ENCODE peak calls at places on chromosomes 5 and 9, in four cellular contexts. B is K562, M is HepG2, R is GM12878. L is an unnamed sample.

GRCh38 chr9:105911104-105911911 is 217.0 kb downstream of the TMEM38B start:
- DNase-seq in M (peak), B (no peak), R (no peak), L (peak)

GRCh38 chr5:176359658-176360057 is 1.9 kb downstream of the KIAA1191 start:
- DNase-seq in B (no peak), R (no peak), M (no peak), L (no peak)

GRCh38 chr9:87062706-87063105 is 115.4 kb upstream of the GAS1 start:
- DNase-seq in M (no peak), R (no peak), B (no peak), L (no peak)

GRCh38 chr5:157801-158200 is 33.5 kb upstream of the LRRC14B start:
- DNase-seq in M (no peak), R (no peak), B (no peak), L (no peak)

GRCh38 chr5:88884435-88884877 is 1.5 kb upstream of the MEF2C start:
- DNase-seq in M (no peak), B (peak), R (no peak), L (no peak)

GRCh38 chr9:91279296-91280204 is 82.2 kb downstream of the AUH start:
- DNase-seq in B (no peak), R (no peak), M (no peak), L (no peak)

GRCh38 chr9:36031774-36032565 is 4.7 kb upstream of the RECK start:
- DNase-seq in M (no peak), R (no peak), B (no peak), L (no peak)

GRCh38 chr9:98743818-98744611 is 35.3 kb upstream of the GABBR2 start:
- DNase-seq in R (no peak), B (no peak), M (no peak), L (no peak)

GRCh38 chr9:34526026-34526425 is 3.2 kb upstream of the ENHO start:
- DNase-seq in B (no peak), M (no peak), R (no peak), L (no peak)

GRCh38 chr5:3954633-3955032 is 359.0 kb downstream of the IRX1 start:
- DNase-seq in M (no peak), R (no peak), B (no peak), L (no peak)

GRCh38 chr5:139649082-139649991 is 1.2 kb downstream of the CXXC5 start:
- DNase-seq in R (no peak), M (no peak), B (peak), L (no peak)

GRCh38 chr9:94031380-94031779 is 52.9 kb upstream of the PTPDC1 start:
- DNase-seq in M (no peak), B (no peak), R (no peak), L (no peak)

GRCh38 chr5:77420940-77421339 is 71.2 kb downstream of the WDR41 start:
- DNase-seq in R (no peak), M (no peak), B (no peak), L (no peak)
- TF ChIP-seq JUND in R (no peak), M (no peak), B (no peak), L (no peak)

DNA sequence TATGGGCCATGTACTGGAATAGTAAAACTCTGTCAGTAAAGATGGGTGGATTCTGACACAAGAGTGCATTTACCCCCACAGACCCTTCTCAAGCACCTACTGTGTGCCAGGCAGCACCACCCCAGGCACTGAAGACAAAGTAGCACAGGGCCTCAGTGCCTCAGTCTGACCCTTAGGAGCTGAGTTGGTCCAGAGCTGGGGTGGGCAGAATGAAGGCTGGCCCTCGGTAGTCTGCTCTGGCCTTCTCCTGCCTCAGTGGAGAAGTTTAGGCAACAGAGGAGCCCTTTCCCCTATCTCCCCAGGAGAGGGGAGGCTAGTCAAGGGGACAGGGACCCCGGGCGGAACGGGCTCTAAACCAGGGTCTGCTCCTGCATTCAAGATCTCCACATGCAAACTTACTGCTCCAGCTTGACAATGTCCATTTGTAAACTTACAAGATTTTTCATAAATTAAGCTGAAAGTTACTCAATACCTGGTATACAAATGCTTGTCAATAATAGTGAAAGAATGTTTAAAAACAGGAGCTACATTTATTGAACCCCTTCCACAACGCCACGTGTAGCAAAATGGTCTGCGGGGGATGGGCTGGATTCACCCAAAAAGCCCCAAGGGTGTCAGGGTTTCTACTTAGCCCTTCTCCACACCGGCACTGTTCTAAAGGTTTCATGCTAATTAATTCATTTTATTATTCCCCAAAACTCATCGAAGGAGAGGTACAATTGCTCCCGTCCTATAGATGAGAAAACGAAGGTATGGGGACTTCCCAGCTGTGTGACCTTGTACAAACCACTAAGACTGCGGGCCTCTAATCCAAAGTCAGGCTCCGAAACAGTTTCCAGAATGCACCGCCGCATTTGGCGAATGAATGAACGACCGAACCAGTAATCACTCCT is 1.5 kb downstream of the VDAC1 start:
- DNase-seq in R (no peak), M (no peak), B (no peak), L (no peak)
- TF ChIP-seq JUND in R (no peak), M (no peak), B (no peak), L (no peak)

DNA sequence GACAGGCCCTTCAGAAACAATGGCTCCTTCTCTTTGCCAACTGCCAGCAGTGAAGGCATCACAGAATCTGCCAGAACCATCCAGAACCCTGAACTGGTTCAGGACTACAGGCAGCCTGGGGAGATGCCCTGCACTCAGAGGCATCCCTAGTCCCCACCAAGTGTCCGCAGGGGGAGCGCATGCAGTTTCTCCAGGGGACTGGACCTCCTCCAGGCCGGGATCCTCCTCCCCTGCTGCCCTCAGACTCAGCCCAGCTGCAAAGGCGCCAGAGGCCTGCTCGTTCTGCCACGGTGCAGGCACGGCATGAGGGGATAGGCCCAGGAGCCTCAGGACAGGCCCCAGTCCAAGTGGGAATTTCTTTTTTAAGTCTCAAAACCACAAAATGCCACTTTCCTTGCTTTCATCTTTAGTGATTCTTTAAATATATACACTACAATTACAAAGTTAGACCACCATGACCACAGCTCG is 72.0 kb downstream of the SEMA4D start:
- DNase-seq in M (no peak), R (no peak), B (no peak), L (no peak)
- TF ChIP-seq JUND in M (no peak), R (no peak), B (no peak), L (no peak)

DNA sequence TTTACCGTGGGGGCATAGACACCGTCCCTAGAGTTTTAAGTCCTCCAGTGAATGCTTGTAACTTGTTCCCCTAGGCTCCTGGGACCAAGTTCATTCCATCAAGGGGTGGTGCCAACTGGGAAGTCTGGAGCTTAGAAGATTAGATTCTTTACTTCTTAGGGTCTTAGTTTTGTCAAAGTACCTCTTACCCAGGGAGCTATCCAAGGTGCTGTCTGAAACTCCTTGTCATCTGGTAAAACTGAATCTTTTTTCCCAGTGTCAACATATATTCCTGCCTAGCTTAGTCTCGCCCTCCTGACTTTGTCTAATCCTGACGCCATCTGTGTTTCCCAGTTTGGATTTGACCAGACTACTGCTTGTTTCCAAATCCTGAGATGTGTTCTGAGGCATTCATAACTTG is 41.6 kb downstream of the MAMDC2 start:
- DNase-seq in M (no peak), B (no peak), R (no peak), L (no peak)
- TF ChIP-seq JUND in M (no peak), B (no peak), R (no peak), L (no peak)

GRCh38 chr5:150431574-150431973 is 18.0 kb downstream of the RPS14 start:
- DNase-seq in B (no peak), R (no peak), M (no peak), L (no peak)

GRCh38 chr5:150431048-150431447 is 18.3 kb upstream of the CD74 start:
- DNase-seq in R (no peak), B (no peak), M (no peak), L (no peak)

GRCh38 chr5:150429410-150429873 is 16.7 kb upstream of the CD74 start:
- DNase-seq in R (no peak), M (no peak), B (no peak), L (no peak)

GRCh38 chr5:150428978-150429377 is 16.3 kb upstream of the CD74 start:
- DNase-seq in B (no peak), M (no peak), R (no peak), L (no peak)

GRCh38 chr5:150428106-150428876 is 15.6 kb upstream of the CD74 start:
- DNase-seq in B (peak), R (no peak), M (peak), L (no peak)
- TF ChIP-seq JUND in B (no peak), R (no peak), M (no peak), L (no peak)

GRCh38 chr9:88258012-88258411 is 119.7 kb upstream of the SPATA31C2 start:
- DNase-seq in R (no peak), B (no peak), M (no peak), L (no peak)
- TF ChIP-seq JUND in R (no peak), B (no peak), M (no peak), L (no peak)

GRCh38 chr9:89036862-89037261 is 45.6 kb downstream of the S1PR3 start:
- DNase-seq in M (no peak), R (no peak), B (no peak), L (no peak)

GRCh38 chr9:89037325-89037724 is 46.1 kb downstream of the S1PR3 start:
- DNase-seq in M (no peak), R (no peak), B (no peak), L (no peak)

GRCh38 chr9:89038354-89039091 is 47.3 kb downstream of the S1PR3 start:
- DNase-seq in M (no peak), B (no peak), R (no peak), L (no peak)

GRCh38 chr9:89037891-89038290 is 46.6 kb downstream of the S1PR3 start:
- DNase-seq in M (no peak), R (no peak), B (no peak), L (no peak)

GRCh38 chr9:89036383-89036782 is 45.1 kb downstream of the S1PR3 start:
- DNase-seq in B (no peak), R (no peak), M (no peak), L (no peak)
- TF ChIP-seq JUND in B (no peak), R (no peak), M (no peak), L (no peak)

DNA sequence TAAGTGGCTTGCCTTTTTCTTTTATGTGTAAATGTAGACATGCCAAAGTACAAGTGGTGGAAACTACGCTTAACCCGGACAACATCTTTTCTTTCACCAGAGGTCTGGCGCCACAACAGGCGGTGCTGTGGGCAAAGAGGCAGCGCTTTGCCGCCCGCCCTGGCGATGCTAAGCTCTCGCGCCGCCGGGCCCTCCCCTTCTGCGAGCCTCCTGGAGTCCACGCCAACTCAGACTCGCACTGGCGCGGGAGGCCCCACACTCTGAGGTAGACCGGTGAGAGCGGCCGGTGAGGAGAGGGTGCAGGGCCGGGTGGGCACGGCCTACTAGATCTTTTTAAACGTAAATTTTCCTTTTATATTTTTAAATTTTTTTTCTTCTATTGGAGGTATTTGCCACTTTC is 2253.1 kb upstream of the C9orf72 start:
- DNase-seq in R (no peak), M (no peak), B (no peak), L (no peak)
- TF ChIP-seq JUND in R (no peak), M (no peak), B (no peak), L (no peak)